ENCODE peak calls at places on chromosomes 6 and 20, in eight cellular contexts. E, O, Q, I, K, M, P and N are unnamed samples.

GRCh38 chr6:25202505-25202904 is 76.7 kb upstream of the CARMIL1 start:
- DNase-seq in E (no peak), O (peak), Q (no peak), I (no peak), K (no peak), M (no peak), P (no peak), N (no peak)

GRCh38 chr6:100509101-100509500 is 44.4 kb upstream of the SIM1 start:
- DNase-seq in E (no peak), O (no peak), Q (no peak), I (no peak), K (no peak), M (no peak), P (no peak), N (no peak)

GRCh38 chr6:39207421-39208232 is 21.6 kb downstream of the KCNK5 start:
- DNase-seq in E (no peak), O (no peak), Q (no peak), I (no peak), K (no peak), M (no peak), P (no peak), N (no peak)

GRCh38 chr6:33974030-33974429 is 170.2 kb upstream of the MLN start:
- DNase-seq in E (no peak), O (no peak), Q (no peak), I (no peak), K (no peak), M (no peak), P (no peak), N (no peak)

GRCh38 chr6:108501559-108501958 is 59.2 kb upstream of the FOXO3 start:
- DNase-seq in E (no peak), O (peak), Q (no peak), I (no peak), K (no peak), M (no peak), P (no peak), N (no peak)

GRCh38 chr20:44188752-44189151 is 1.8 kb upstream of the JPH2 start:
- DNase-seq in E (no peak), O (no peak), Q (no peak), I (no peak), K (no peak), M (no peak), P (no peak), N (no peak)

GRCh38 chr20:46255440-46256104 is 52.7 kb downstream of the CDH22 start:
- DNase-seq in E (peak), O (no peak), Q (peak), I (peak), K (no peak), M (no peak), P (no peak), N (peak)

GRCh38 chr6:113221850-113222249 is 635.3 kb upstream of the MARCKS start:
- DNase-seq in E (no peak), O (no peak), Q (no peak), I (no peak), K (no peak), M (no peak), P (no peak), N (no peak)

GRCh38 chr20:10200329-10200728 is 18.3 kb upstream of the SNAP25 start:
- DNase-seq in E (no peak), O (no peak), Q (no peak), I (no peak), K (no peak), M (no peak), P (no peak), N (no peak)

GRCh38 chr6:125191916-125192609 is 38.5 kb downstream of the TPD52L1 start:
- DNase-seq in E (no peak), O (peak), Q (no peak), I (peak), K (peak), M (peak), P (peak), N (peak)

GRCh38 chr6:105911106-105911629 is 175.0 kb upstream of the PRDM1 start:
- DNase-seq in E (no peak), O (no peak), Q (no peak), I (no peak), K (no peak), M (no peak), P (no peak), N (no peak)

GRCh38 chr6:90907931-90908655 is 321.2 kb upstream of the MAP3K7 start:
- DNase-seq in E (no peak), O (no peak), Q (no peak), I (no peak), K (no peak), M (no peak), P (no peak), N (no peak)

GRCh38 chr6:166498228-166498627 is 88.2 kb downstream of the RAMACL start:
- DNase-seq in E (no peak), O (no peak), Q (no peak), I (no peak), K (no peak), M (no peak), P (no peak), N (no peak)

GRCh38 chr6:31795616-31796298 is at the start of gene VARS1:
- DNase-seq in E (peak), O (peak), Q (peak), I (peak), K (peak), M (peak), P (no peak), N (peak)

GRCh38 chr6:148507774-148508173 is 165.1 kb downstream of the SASH1 start:
- DNase-seq in E (no peak), O (peak), Q (no peak), I (no peak), K (no peak), M (no peak), P (no peak), N (no peak)

GRCh38 chr20:19964289-19965263 is 52.6 kb upstream of the NAA20 start:
- DNase-seq in E (no peak), O (peak), Q (no peak), I (peak), K (no peak), M (no peak), P (no peak), N (no peak)

GRCh38 chr6:167699141-167700036 is 127.3 kb upstream of the AFDN start:
- DNase-seq in E (no peak), O (no peak), Q (no peak), I (no peak), K (peak), M (peak), P (no peak), N (no peak)

GRCh38 chr6:133837801-133838349 is 51.0 kb upstream of the TCF21 start:
- DNase-seq in E (peak), O (peak), Q (peak), I (no peak), K (peak), M (peak), P (no peak), N (peak)

GRCh38 chr20:35111141-35111888 is 18.7 kb upstream of the TRPC4AP start:
- DNase-seq in E (no peak), O (peak), Q (no peak), I (no peak), K (no peak), M (no peak), P (no peak), N (no peak)

GRCh38 chr6:106527979-106528378 is 101.3 kb downstream of the RTN4IP1 start:
- DNase-seq in E (no peak), O (peak), Q (no peak), I (no peak), K (no peak), M (no peak), P (no peak), N (no peak)

GRCh38 chr6:34143884-34144580 is 1.9 kb downstream of the GRM4 start:
- DNase-seq in E (no peak), O (peak), Q (no peak), I (peak), K (peak), M (peak), P (no peak), N (peak)

GRCh38 chr6:151370509-151371078 is 20.8 kb downstream of the ZBTB2 start:
- DNase-seq in E (no peak), O (peak), Q (no peak), I (no peak), K (no peak), M (no peak), P (no peak), N (no peak)

GRCh38 chr6:138655828-138656227 is 117.7 kb upstream of the CCDC28A start:
- DNase-seq in E (no peak), O (no peak), Q (no peak), I (no peak), K (no peak), M (no peak), P (no peak), N (no peak)

GRCh38 chr6:40558102-40558501 is 29.1 kb downstream of the LRFN2 start:
- DNase-seq in E (no peak), O (no peak), Q (no peak), I (no peak), K (no peak), M (no peak), P (no peak), N (no peak)

GRCh38 chr20:62119101-62119500 is 3.2 kb upstream of the LSM14B start:
- DNase-seq in E (no peak), O (no peak), Q (no peak), I (no peak), K (no peak), M (no peak), P (no peak), N (no peak)

GRCh38 chr6:120771019-120771418 is 563.3 kb downstream of the TBC1D32 start:
- DNase-seq in E (no peak), O (no peak), Q (no peak), I (no peak), K (no peak), M (no peak), P (no peak), N (no peak)